ENCODE peak calls at places on chromosomes 7 and 10, in six cellular contexts. H is H9; I is iPS DF 6.9; J is transverse colon; U is CD4-positive, alpha-beta T cell; A is ascending aorta. O is an unnamed sample. For H3K27me3, the result is how much of the 10 kb centered on the place peaks cover.

GRCh38 chr10:15158972-15159371 is 9.5 kb downstream of the NMT2 start:
- DNase-seq in I (no peak), H (no peak), U (no peak), A (no peak), J (no peak), O (no peak)

GRCh38 chr7:73721237-73721848 is 1.9 kb upstream of the STX1A start:
- DNase-seq in J (peak), U (no peak), I (no peak), H (no peak), A (no peak), O (peak)

GRCh38 chr10:28120043-28120749 is 121.3 kb upstream of the ODAD2 start:
- DNase-seq in J (no peak), A (no peak), H (no peak), U (no peak), I (no peak), O (no peak)

GRCh38 chr7:25619963-25620799 is 391.9 kb upstream of the NPVF start:
- DNase-seq in J (peak), U (no peak), H (no peak), A (no peak), I (no peak), O (no peak)

GRCh38 chr7:65216469-65216868 is 157.2 kb upstream of the ZNF92 start:
- DNase-seq in H (peak), I (peak), U (peak), A (no peak), J (peak), O (no peak)

GRCh38 chr10:78802866-78803265 is 265.9 kb upstream of the ZMIZ1 start:
- DNase-seq in J (peak), A (no peak), U (no peak), H (no peak), I (no peak), O (peak)

GRCh38 chr7:43926193-43927043 is at the start of gene UBE2D4:
- DNase-seq in J (peak), A (peak), U (peak), H (peak), I (peak), O (peak)

GRCh38 chr10:26952094-26952493 is 91.3 kb upstream of the ABI1 start:
- DNase-seq in H (no peak), A (no peak), U (no peak), J (no peak), I (no peak), O (no peak)

GRCh38 chr10:69616358-69616757 is 13.7 kb upstream of the FAM241B start:
- DNase-seq in U (no peak), I (no peak), A (no peak), J (no peak), H (no peak), O (no peak)

GRCh38 chr7:17732083-17732482 is 208.2 kb downstream of the SNX13 start:
- DNase-seq in J (no peak), A (no peak), I (no peak), H (no peak), U (no peak), O (no peak)

GRCh38 chr7:66700633-66701131 is 39.9 kb upstream of the RABGEF1 start:
- DNase-seq in U (no peak), H (no peak), A (no peak), J (no peak), I (no peak), O (no peak)

GRCh38 chr10:131323880-131324279 is 12.4 kb upstream of the TCERG1L start:
- DNase-seq in J (no peak), A (no peak), U (no peak), I (no peak), H (no peak), O (no peak)

GRCh38 chr10:113015201-113015600 is 65.2 kb downstream of the TCF7L2 start:
- DNase-seq in J (no peak), A (no peak), H (no peak), U (no peak), I (no peak), O (no peak)

GRCh38 chr10:75272896-75273295 is 37.1 kb upstream of the COMTD1 start:
- DNase-seq in U (no peak), H (no peak), A (no peak), I (no peak), J (no peak), O (no peak)

GRCh38 chr7:116854132-116854531 is 8.3 kb upstream of the CAPZA2 start:
- DNase-seq in U (no peak), I (no peak), A (no peak), H (no peak), J (no peak), O (no peak)

GRCh38 chr10:125344573-125345121 is 184.3 kb upstream of the CTBP2 start:
- DNase-seq in H (no peak), A (no peak), J (peak), U (no peak), I (no peak), O (no peak)

GRCh38 chr10:70320751-70321150 is 36.9 kb upstream of the NPFFR1 start:
- DNase-seq in I (no peak), U (no peak), J (no peak), H (no peak), A (no peak), O (no peak)

GRCh38 chr7:120961638-120962173 is 11.1 kb downstream of the ING3 start:
- DNase-seq in A (no peak), U (no peak), H (no peak), I (no peak), J (no peak), O (no peak)

GRCh38 chr10:10886861-10887539 is 130.7 kb upstream of the CELF2 start:
- DNase-seq in A (no peak), H (no peak), J (no peak), U (no peak), I (no peak), O (no peak)

GRCh38 chr10:70227548-70228320 is 5.5 kb downstream of the PPA1 start:
- DNase-seq in J (peak), U (no peak), I (no peak), A (no peak), H (no peak), O (no peak)

GRCh38 chr7:2016021-2016631 is 216.6 kb downstream of the MAD1L1 start:
- DNase-seq in A (no peak), I (no peak), U (no peak), H (peak), J (no peak), O (peak)

GRCh38 chr7:112484671-112485097 is 3.9 kb downstream of the LSMEM1 start:
- DNase-seq in U (no peak), H (no peak), A (no peak), I (no peak), J (no peak), O (peak)

GRCh38 chr10:103800110-103800509 is 55.3 kb downstream of the SH3PXD2A start:
- DNase-seq in A (no peak), U (no peak), I (no peak), J (no peak), H (no peak), O (no peak)

GRCh38 chr10:132393695-132394181 is 3.3 kb upstream of the PWWP2B start:
- DNase-seq in I (no peak), U (no peak), A (no peak), J (no peak), H (no peak), O (peak)

GRCh38 chr7:66315192-66315591 is 110.1 kb downstream of the TPST1 start:
- DNase-seq in J (no peak), A (no peak), H (no peak), I (no peak), U (no peak), O (no peak)

GRCh38 chr10:30630571-30630970 is 1.0 kb upstream of the LYZL2 start:
- DNase-seq in H (no peak), U (no peak), A (no peak), I (no peak), J (no peak), O (no peak)

GRCh38 chr10:36188054-36188453 is 546.0 kb upstream of the FZD8 start:
- DNase-seq in J (no peak), H (peak), I (no peak), U (no peak), A (no peak), O (no peak)

GRCh38 chr10:15427836-15428414 is 56.8 kb upstream of the FAM171A1 start:
- DNase-seq in U (no peak), H (no peak), A (no peak), J (no peak), I (peak), O (no peak)

GRCh38 chr7:21169667-21170605 is 257.9 kb upstream of the SP4 start:
- DNase-seq in J (no peak), A (no peak), I (peak), H (peak), U (no peak), O (no peak)

GRCh38 chr7:81846398-81846797 is 76.6 kb upstream of the HGF start:
- DNase-seq in I (no peak), A (no peak), U (no peak), H (no peak), J (no peak), O (no peak)

GRCh38 chr7:6057316-6058128 is 26.3 kb downstream of the ANKRD61 start:
- DNase-seq in A (no peak), J (no peak), H (no peak), U (no peak), I (no peak), O (no peak)

GRCh38 chr7:42406358-42406757 is 169.3 kb upstream of the GLI3 start:
- DNase-seq in I (no peak), H (no peak), U (no peak), J (no peak), A (no peak), O (no peak)
- H3K27me3 ChIP-seq in I (under half), H (under half), U (under half), J (under half), A (under half), O (under half)

DNA sequence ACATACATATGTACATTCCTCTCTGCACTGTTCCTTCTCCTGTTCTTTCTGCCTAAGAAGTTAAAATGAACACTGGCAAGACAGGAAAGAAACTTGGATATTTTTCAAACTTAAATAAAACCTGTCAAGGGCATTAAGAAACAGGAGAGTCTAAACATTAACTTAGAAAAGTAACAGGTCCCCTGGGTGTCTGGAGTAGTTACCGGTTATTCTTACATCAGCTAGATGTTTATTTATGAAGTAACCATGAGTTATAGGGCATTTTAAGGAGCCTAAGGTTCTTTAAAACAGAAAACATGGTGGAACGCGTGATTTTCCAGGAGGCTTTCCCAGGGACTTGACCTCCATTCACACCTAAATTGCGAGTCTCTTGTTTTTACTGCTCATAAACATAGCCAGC is 148.2 kb downstream of the PRKCQ start:
- DNase-seq in J (no peak), H (no peak), U (no peak), I (no peak), A (no peak), O (no peak)
- H3K27me3 ChIP-seq in J (under half), H (under half), U (under half), I (under half), A (under half), O (under half)

DNA sequence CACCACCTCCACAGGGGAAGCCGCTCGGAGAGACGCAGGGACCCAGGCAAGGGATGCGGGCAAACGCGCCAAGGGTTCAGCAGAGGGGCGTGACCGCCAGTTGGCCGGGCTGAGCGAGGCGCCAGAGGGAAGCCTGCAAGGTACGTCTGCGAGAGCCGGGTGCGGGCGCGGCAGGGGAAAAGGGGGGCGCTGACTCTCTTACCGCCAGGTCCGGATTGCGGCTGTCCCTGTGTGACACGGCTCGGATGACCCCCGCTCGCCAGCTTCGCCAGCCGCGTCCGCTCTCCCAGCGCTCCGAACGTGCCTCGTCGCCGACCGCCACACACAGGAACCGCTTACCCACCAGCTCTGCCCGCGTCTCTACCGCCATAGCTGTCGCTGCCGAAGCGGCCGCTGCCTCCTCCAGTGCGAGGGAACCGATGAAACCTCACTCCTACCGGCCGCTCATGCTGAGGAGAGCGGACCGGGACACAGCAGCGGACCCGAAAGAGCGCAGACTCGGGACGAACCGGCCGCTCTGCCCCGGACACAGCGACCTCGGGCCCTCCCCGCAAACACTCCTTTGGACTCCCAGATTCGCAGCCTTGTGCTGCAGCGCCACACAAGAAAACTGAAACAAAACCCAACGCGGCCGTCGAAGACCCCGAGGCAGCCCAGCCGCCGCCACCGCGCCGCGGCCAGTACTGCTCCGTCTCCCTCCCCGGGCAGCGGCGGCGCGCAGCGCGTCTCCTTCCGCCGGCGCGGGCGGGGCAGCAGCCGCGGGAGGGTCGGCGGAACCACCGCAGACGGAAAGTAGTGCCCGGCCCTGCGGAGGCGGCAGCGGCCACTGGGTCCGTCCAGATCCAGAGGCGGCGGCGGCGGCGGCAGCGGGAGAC is at the start of gene JMJD1C:
- DNase-seq in H (peak), A (peak), I (peak), J (peak), U (peak), O (peak)
- H3K27me3 ChIP-seq in H (under half), A (under half), I (under half), J (under half), U (under half), O (under half)

GRCh38 chr7:156988605-156989185 is 21.8 kb downstream of the MNX1 start:
- DNase-seq in A (no peak), J (no peak), I (no peak), U (no peak), H (no peak), O (no peak)
- H3K27me3 ChIP-seq in A (under half), J (under half), I (under half), U (under half), H (under half), O (under half)

GRCh38 chr7:31775511-31775910 is 88.5 kb downstream of the PPP1R17 start:
- DNase-seq in H (no peak), I (no peak), U (no peak), A (no peak), J (no peak), O (no peak)

GRCh38 chr7:31778296-31778695 is 91.3 kb downstream of the PPP1R17 start:
- DNase-seq in H (no peak), A (no peak), I (no peak), U (no peak), J (no peak), O (no peak)

GRCh38 chr7:31782411-31782991 is 95.5 kb downstream of the PPP1R17 start:
- DNase-seq in U (no peak), J (no peak), I (no peak), H (peak), A (no peak), O (no peak)

GRCh38 chr7:31772211-31772610 is 85.2 kb downstream of the PPP1R17 start:
- DNase-seq in A (no peak), U (no peak), H (no peak), J (no peak), I (no peak), O (no peak)

GRCh38 chr7:31776616-31777015 is 89.6 kb downstream of the PPP1R17 start:
- DNase-seq in I (no peak), H (no peak), A (no peak), U (no peak), J (no peak), O (no peak)
- H3K27me3 ChIP-seq in I (under half), H (half or more), A (under half), U (under half), J (under half), O (under half)

GRCh38 chr7:79647711-79648110 is 194.2 kb upstream of the MAGI2 start:
- DNase-seq in A (no peak), H (no peak), J (no peak), U (no peak), I (no peak), O (no peak)

GRCh38 chr7:79653136-79653631 is 199.7 kb upstream of the MAGI2 start:
- DNase-seq in U (no peak), A (no peak), H (no peak), J (no peak), I (no peak), O (no peak)

GRCh38 chr7:79658304-79658703 is 204.8 kb upstream of the MAGI2 start:
- DNase-seq in U (no peak), I (no peak), A (no peak), J (no peak), H (no peak), O (no peak)

GRCh38 chr7:79652619-79653018 is 199.2 kb upstream of the MAGI2 start:
- DNase-seq in H (no peak), J (no peak), I (no peak), A (no peak), U (no peak), O (no peak)
- H3K27me3 ChIP-seq in H (under half), J (under half), I (under half), A (under half), U (under half), O (under half)

O was measured in sigmoid colon.